ENCODE peak calls at places on chromosome 18, in four cellular contexts. K is left ventricle myocardium inferior, V is fibroblast of pulmonary artery, L is KG1. H is an unnamed sample.

GRCh38 chr18:58148954-58149471 is 105.0 kb downstream of the NEDD4L start:
- DNase-seq in V (no peak), K (no peak), L (no peak), H (no peak)

GRCh38 chr18:35549515-35549914 is 32.0 kb upstream of the GALNT1 start:
- DNase-seq in K (no peak), L (no peak), V (peak; percentile 5), H (no peak)

GRCh38 chr18:70234667-70235459 is 29.4 kb upstream of the RTTN start:
- DNase-seq in K (no peak), L (no peak), V (no peak), H (peak; percentile 75)

GRCh38 chr18:24413148-24413547 is 13.3 kb upstream of the IMPACT start:
- DNase-seq in K (no peak), L (no peak), V (no peak), H (no peak)

GRCh38 chr18:48993586-48993985 is 42.8 kb upstream of the SMAD7 start:
- DNase-seq in V (no peak), L (no peak), K (no peak), H (no peak)

GRCh38 chr18:62825382-62825781 is 110.0 kb downstream of the PHLPP1 start:
- DNase-seq in V (no peak), K (no peak), L (no peak), H (no peak)

GRCh38 chr18:35484034-35484433 is 13.7 kb downstream of the INO80C start:
- DNase-seq in V (no peak), K (no peak), L (no peak), H (no peak)

GRCh38 chr18:79511671-79512301 is 116.1 kb downstream of the NFATC1 start:
- DNase-seq in L (no peak), K (no peak), V (no peak), H (no peak)

GRCh38 chr18:48049757-48050156 is 119.3 kb upstream of the SMAD2 start:
- DNase-seq in L (no peak), V (no peak), K (no peak), H (no peak)

GRCh38 chr18:827093-827677 is 15.1 kb upstream of the YES1 start:
- DNase-seq in V (no peak), K (no peak), L (no peak), H (no peak)

GRCh38 chr18:36757081-36757480 is 71.7 kb downstream of the TPGS2 start:
- DNase-seq in L (no peak), K (no peak), V (peak; percentile 79), H (peak; percentile 49)

GRCh38 chr18:506264-506663 is 5.8 kb upstream of the COLEC12 start:
- DNase-seq in V (no peak), L (no peak), K (no peak), H (no peak)

GRCh38 chr18:79799619-79800352 is 2.0 kb downstream of the KCNG2 start:
- DNase-seq in L (no peak), K (no peak), V (no peak), H (no peak)

GRCh38 chr18:66124394-66124793 is 373.6 kb downstream of the CDH7 start:
- DNase-seq in L (no peak), K (no peak), V (no peak), H (no peak)

GRCh38 chr18:23631312-23631711 is 31.4 kb downstream of the ANKRD29 start:
- DNase-seq in L (no peak), V (no peak), K (no peak), H (no peak)

GRCh38 chr18:24968233-24968775 is 383.7 kb downstream of the ZNF521 start:
- DNase-seq in L (no peak), V (no peak), K (no peak), H (no peak)

GRCh38 chr18:2572892-2573291 is 1.5 kb downstream of the NDC80 start:
- DNase-seq in V (peak; percentile 17), L (no peak), K (no peak), H (no peak)